ENCODE peak calls at places on chromosomes 13 and 19, in four cellular contexts. R is CD8-positive, alpha-beta memory T cell; I is stimulated activated CD4-positive, alpha-beta T cell treated with anti-CD3 and anti-CD28 coated beads, Interleukin-2, amount 100 ng/mL, for 48 hours; Q is ecto neural progenitor cell. J is an unnamed sample.

GRCh38 chr19:45693168-45693788 is 812 bp downstream of the QPCTL start:
- DNase-seq in R (peak), I (peak), Q (peak), J (peak)

GRCh38 chr13:77437267-77437666 is 98.2 kb upstream of the SCEL start:
- DNase-seq in R (no peak), I (no peak), Q (no peak), J (no peak)

GRCh38 chr19:8487137-8487851 is 15.1 kb downstream of the PRAM1 start:
- DNase-seq in R (peak), I (peak), Q (no peak), J (peak)

GRCh38 chr19:30877591-30878230 is 471.5 kb downstream of the TSHZ3 start:
- DNase-seq in R (no peak), I (no peak), Q (no peak), J (no peak)

GRCh38 chr13:32036762-32037161 is 5.2 kb downstream of the FRY start:
- DNase-seq in R (no peak), I (no peak), Q (no peak), J (no peak)

GRCh38 chr19:16285769-16286564 is 38.7 kb upstream of the KLF2 start:
- DNase-seq in R (no peak), I (no peak), Q (no peak), J (peak)

GRCh38 chr13:98199480-98199879 is 22.4 kb upstream of the RNF113B start:
- DNase-seq in R (no peak), I (no peak), Q (no peak), J (no peak)

GRCh38 chr13:111612918-111613317 is 292.5 kb downstream of the TEX29 start:
- DNase-seq in R (no peak), I (no peak), Q (peak), J (no peak)

GRCh38 chr19:3407556-3408516 is 41.5 kb downstream of the NFIC start:
- DNase-seq in R (no peak), I (no peak), Q (no peak), J (no peak)

GRCh38 chr13:32390048-32390447 is 37.9 kb downstream of the N4BP2L1 start:
- DNase-seq in R (no peak), I (no peak), Q (no peak), J (no peak)

GRCh38 chr19:35975608-35976214 is 19.3 kb upstream of the SDHAF1 start:
- DNase-seq in R (no peak), I (no peak), Q (peak), J (no peak)

GRCh38 chr13:41111454-41111853 is 21.1 kb downstream of the KBTBD6 start:
- DNase-seq in R (no peak), I (no peak), Q (no peak), J (no peak)

GRCh38 chr13:59178344-59178743 is 985.4 kb downstream of the DIAPH3 start:
- DNase-seq in R (no peak), I (no peak), Q (no peak), J (no peak)

GRCh38 chr13:35191883-35192282 is 249.8 kb downstream of the NBEA start:
- DNase-seq in R (no peak), I (no peak), Q (no peak), J (no peak)

GRCh38 chr19:54577334-54577733 is 3.7 kb downstream of the LILRA2 start:
- DNase-seq in R (no peak), I (no peak), Q (no peak), J (no peak)

GRCh38 chr13:91904597-91904996 is 506.2 kb downstream of the GPC5 start:
- DNase-seq in R (no peak), I (no peak), Q (no peak), J (no peak)

GRCh38 chr19:47102561-47103135 is 10.9 kb downstream of the ZC3H4 start:
- DNase-seq in R (no peak), I (no peak), Q (no peak), J (no peak)

GRCh38 chr19:46823049-46823448 is 27.6 kb downstream of the AP2S1 start:
- DNase-seq in R (no peak), I (no peak), Q (no peak), J (no peak)

GRCh38 chr13:79547211-79547610 is 66.3 kb downstream of the NDFIP2 start:
- DNase-seq in R (no peak), I (no peak), Q (no peak), J (no peak)

GRCh38 chr13:23323946-23324709 is 109.4 kb downstream of the SACS start:
- DNase-seq in R (no peak), I (no peak), Q (no peak), J (no peak)

GRCh38 chr19:58536852-58537798 is 6.7 kb upstream of the TRIM28 start:
- DNase-seq in R (no peak), I (no peak), Q (no peak), J (no peak)

GRCh38 chr19:46232029-46232428 is 2.5 kb downstream of the IGFL1 start:
- DNase-seq in R (no peak), I (no peak), Q (no peak), J (no peak)

GRCh38 chr13:40192516-40193257 is 473.8 kb downstream of the FOXO1 start:
- DNase-seq in R (no peak), I (no peak), Q (no peak), J (no peak)

GRCh38 chr19:51354103-51354741 is 12.0 kb downstream of the ETFB start:
- DNase-seq in R (peak), I (no peak), Q (peak), J (no peak)

GRCh38 chr19:10353793-10354391 is 14.5 kb upstream of the ICAM3 start:
- DNase-seq in R (no peak), I (peak), Q (peak), J (peak)

GRCh38 chr13:43874512-43875092 is 4.9 kb downstream of the CCDC122 start:
- DNase-seq in R (no peak), I (no peak), Q (no peak), J (no peak)

GRCh38 chr19:11286312-11286974 is 9.5 kb upstream of the TSPAN16 start:
- DNase-seq in R (no peak), I (no peak), Q (no peak), J (no peak)

GRCh38 chr19:570315-570714 is 2.1 kb upstream of the BSG start:
- DNase-seq in R (peak), I (no peak), Q (no peak), J (peak)

GRCh38 chr13:111663505-111663904 is 343.1 kb downstream of the TEX29 start:
- DNase-seq in R (no peak), I (no peak), Q (peak), J (no peak)

GRCh38 chr13:84870190-84870589 is 929.0 kb downstream of the SLITRK6 start:
- DNase-seq in R (no peak), I (no peak), Q (no peak), J (no peak)

GRCh38 chr13:84446972-84447700 is 564.9 kb upstream of the SLITRK1 start:
- DNase-seq in R (no peak), I (no peak), Q (no peak), J (no peak)

GRCh38 chr13:49098198-49098597 is 121.9 kb upstream of the MLNR start:
- DNase-seq in R (no peak), I (no peak), Q (no peak), J (no peak)

GRCh38 chr19:30274987-30275386 is 97.2 kb upstream of the ZNF536 start:
- DNase-seq in R (no peak), I (no peak), Q (no peak), J (no peak)

GRCh38 chr19:48506138-48506733 is 5.4 kb downstream of the LMTK3 start:
- DNase-seq in R (no peak), I (no peak), Q (no peak), J (peak)

GRCh38 chr13:98690348-98691041 is 62.0 kb downstream of the SLC15A1 start:
- DNase-seq in R (no peak), I (no peak), Q (no peak), J (no peak)

GRCh38 chr19:4969772-4970531 is 1.0 kb downstream of the KDM4B start:
- DNase-seq in R (no peak), I (no peak), Q (peak), J (peak)

GRCh38 chr13:78595819-78596700 is 7.3 kb downstream of the POU4F1 start:
- DNase-seq in R (no peak), I (no peak), Q (peak), J (no peak)

J was measured in activated T-cell treated with anti-CD3 and anti-CD28 coated beads, Interleukin-2, amount 50 U/mL, for 1 hour.